ENCODE peak calls at places on chromosomes 13 and 19, in five cellular contexts. W is RWPE1, K is choroid plexus epithelial cell, Y is iPS-NIHi11, L is Caco-2. C is an unnamed sample.

GRCh38 chr13:92677571-92677970 is 549.0 kb upstream of the GPC6 start:
- DNase-seq in L (no peak), W (no peak), Y (peak), K (no peak), C (no peak)

GRCh38 chr19:34319230-34319585 is 45.8 kb upstream of the GPI start:
- DNase-seq in W (peak), L (no peak), K (no peak), Y (no peak), C (peak)

GRCh38 chr13:32587774-32588165 is 1.5 kb downstream of the PDS5B start:
- DNase-seq in K (no peak), L (no peak), W (no peak), Y (no peak), C (peak)

GRCh38 chr19:42114412-42114811 is 17.8 kb downstream of the POU2F2 start:
- DNase-seq in Y (no peak), K (peak), W (no peak), L (no peak), C (no peak)

GRCh38 chr19:41774515-41774980 is 19.2 kb downstream of the CEACAM6 start:
- DNase-seq in K (no peak), W (peak), Y (no peak), L (peak), C (peak)

GRCh38 chr13:99415851-99416331 is 85.4 kb upstream of the TM9SF2 start:
- DNase-seq in K (no peak), Y (no peak), L (no peak), W (no peak), C (no peak)

GRCh38 chr19:17775245-17775927 is 19.6 kb upstream of the B3GNT3 start:
- DNase-seq in K (peak), L (no peak), W (no peak), Y (peak), C (no peak)

GRCh38 chr13:46377554-46377953 is 9.5 kb downstream of the RUBCNL start:
- DNase-seq in K (no peak), L (no peak), W (no peak), Y (no peak), C (no peak)

GRCh38 chr13:102972191-102972590 is 94.0 kb downstream of the SLC10A2 start:
- DNase-seq in Y (no peak), W (no peak), L (no peak), K (no peak), C (no peak)

GRCh38 chr13:49530452-49530851 is 34.7 kb downstream of the PHF11 start:
- DNase-seq in K (no peak), L (no peak), Y (no peak), W (no peak), C (no peak)

GRCh38 chr13:95745752-95746151 is 68.8 kb downstream of the DNAJC3 start:
- DNase-seq in W (no peak), K (peak), Y (no peak), L (no peak), C (no peak)

GRCh38 chr19:492091-492531 is 4.2 kb upstream of the MADCAM1 start:
- DNase-seq in L (no peak), K (no peak), W (no peak), Y (no peak), C (no peak)

GRCh38 chr19:43618921-43619261 is 538 bp downstream of the ZNF428 start:
- DNase-seq in K (no peak), Y (peak), L (no peak), W (peak), C (no peak)

GRCh38 chr19:8149261-8150094 is at the start of gene FBN3:
- DNase-seq in K (no peak), Y (peak), W (no peak), L (peak), C (no peak)

GRCh38 chr13:98822238-98822606 is 69.8 kb upstream of the SLC15A1 start:
- DNase-seq in K (no peak), L (no peak), Y (no peak), W (no peak), C (no peak)

GRCh38 chr13:114015608-114016295 is 41.9 kb upstream of the C13orf46 start:
- DNase-seq in W (peak), Y (no peak), K (peak), L (no peak), C (peak)

GRCh38 chr19:5480427-5480836 is 25.2 kb downstream of the ZNRF4 start:
- DNase-seq in L (peak), Y (peak), W (peak), K (peak), C (peak)

GRCh38 chr19:51938936-51939335 is 11.7 kb downstream of the ZNF613 start:
- DNase-seq in W (no peak), L (no peak), Y (no peak), K (no peak), C (no peak)

C was measured in bronchial epithelial cell.